ENCODE peak calls at places on chromosomes 7 and 10, in seven cellular contexts. One of them, this sample, is unnamed.

GRCh38 chr7:157966490-157966889 is 621.1 kb downstream of the PTPRN2 start:
- DNase-seq in psoas muscle: no peak
- DNase-seq in heart left ventricle: no peak
- DNase-seq in mucosa of descending colon: no peak
- DNase-seq in CD4-positive, alpha-beta T cell: no peak
- DNase-seq in cardiac muscle cell: no peak
- DNase-seq in sigmoid colon: no peak
- DNase-seq in this sample: no peak

GRCh38 chr7:150850273-150850672 is 2.0 kb upstream of the AOC1 start:
- DNase-seq in psoas muscle: no peak
- DNase-seq in heart left ventricle: no peak
- DNase-seq in mucosa of descending colon: no peak
- DNase-seq in CD4-positive, alpha-beta T cell: no peak
- DNase-seq in cardiac muscle cell: no peak
- DNase-seq in sigmoid colon: no peak
- DNase-seq in this sample: no peak

GRCh38 chr10:111874586-111874985 is 309.0 kb downstream of the GPAM start:
- DNase-seq in psoas muscle: no peak
- DNase-seq in heart left ventricle: no peak
- DNase-seq in mucosa of descending colon: no peak
- DNase-seq in CD4-positive, alpha-beta T cell: no peak
- DNase-seq in cardiac muscle cell: no peak
- DNase-seq in sigmoid colon: no peak
- DNase-seq in this sample: no peak

GRCh38 chr7:100266576-100267354 is 40.7 kb upstream of the SPDYE3 start:
- DNase-seq in psoas muscle: no peak
- DNase-seq in heart left ventricle: no peak
- DNase-seq in mucosa of descending colon: no peak
- DNase-seq in CD4-positive, alpha-beta T cell: no peak
- DNase-seq in cardiac muscle cell: no peak
- DNase-seq in sigmoid colon: no peak
- DNase-seq in this sample: no peak

GRCh38 chr10:48547061-48547895 is 57.6 kb downstream of the ARHGAP22 start:
- DNase-seq in psoas muscle: no peak
- DNase-seq in heart left ventricle: no peak
- DNase-seq in mucosa of descending colon: no peak
- DNase-seq in CD4-positive, alpha-beta T cell: no peak
- DNase-seq in cardiac muscle cell: no peak
- DNase-seq in sigmoid colon: no peak
- DNase-seq in this sample: no peak

GRCh38 chr10:126903646-126904360 is 1.4 kb upstream of the DOCK1 start:
- DNase-seq in psoas muscle: no peak
- DNase-seq in heart left ventricle: no peak
- DNase-seq in mucosa of descending colon: no peak
- DNase-seq in CD4-positive, alpha-beta T cell: no peak
- DNase-seq in cardiac muscle cell: no peak
- DNase-seq in sigmoid colon: no peak
- DNase-seq in this sample: no peak

GRCh38 chr10:133158756-133159610 is 1.0 kb upstream of the KNDC1 start:
- DNase-seq in psoas muscle: no peak
- DNase-seq in heart left ventricle: no peak
- DNase-seq in mucosa of descending colon: no peak
- DNase-seq in CD4-positive, alpha-beta T cell: no peak
- DNase-seq in cardiac muscle cell: peak; percentile 26
- DNase-seq in sigmoid colon: peak; percentile 56
- DNase-seq in this sample: no peak

GRCh38 chr7:78420001-78420400 is 621.4 kb downstream of the PHTF2 start:
- DNase-seq in psoas muscle: no peak
- DNase-seq in heart left ventricle: no peak
- DNase-seq in mucosa of descending colon: no peak
- DNase-seq in CD4-positive, alpha-beta T cell: no peak
- DNase-seq in cardiac muscle cell: no peak
- DNase-seq in sigmoid colon: no peak
- DNase-seq in this sample: no peak

GRCh38 chr7:3194501-3195141 is 106.4 kb upstream of the SDK1 start:
- DNase-seq in psoas muscle: no peak
- DNase-seq in heart left ventricle: no peak
- DNase-seq in mucosa of descending colon: no peak
- DNase-seq in CD4-positive, alpha-beta T cell: no peak
- DNase-seq in cardiac muscle cell: peak; percentile 95
- DNase-seq in sigmoid colon: no peak
- DNase-seq in this sample: no peak

GRCh38 chr7:41916450-41916927 is 213.6 kb upstream of the INHBA start:
- DNase-seq in psoas muscle: no peak
- DNase-seq in heart left ventricle: no peak
- DNase-seq in mucosa of descending colon: no peak
- DNase-seq in CD4-positive, alpha-beta T cell: no peak
- DNase-seq in cardiac muscle cell: peak; percentile 95
- DNase-seq in sigmoid colon: peak; percentile 68
- DNase-seq in this sample: peak; percentile 54

GRCh38 chr7:29765392-29765979 is 40.8 kb upstream of the WIPF3 start:
- DNase-seq in psoas muscle: no peak
- DNase-seq in heart left ventricle: no peak
- DNase-seq in mucosa of descending colon: no peak
- DNase-seq in CD4-positive, alpha-beta T cell: no peak
- DNase-seq in cardiac muscle cell: no peak
- DNase-seq in sigmoid colon: no peak
- DNase-seq in this sample: no peak

GRCh38 chr10:91170418-91170817 is 50.0 kb upstream of the PCGF5 start:
- DNase-seq in psoas muscle: no peak
- DNase-seq in heart left ventricle: no peak
- DNase-seq in mucosa of descending colon: no peak
- DNase-seq in CD4-positive, alpha-beta T cell: no peak
- DNase-seq in cardiac muscle cell: no peak
- DNase-seq in sigmoid colon: no peak
- DNase-seq in this sample: no peak

GRCh38 chr10:81696609-81697388 is 178.2 kb upstream of the NRG3 start:
- DNase-seq in psoas muscle: no peak
- DNase-seq in heart left ventricle: no peak
- DNase-seq in mucosa of descending colon: no peak
- DNase-seq in CD4-positive, alpha-beta T cell: no peak
- DNase-seq in cardiac muscle cell: no peak
- DNase-seq in sigmoid colon: no peak
- DNase-seq in this sample: no peak

GRCh38 chr10:78953124-78954008 is 115.4 kb upstream of the ZMIZ1 start:
- DNase-seq in psoas muscle: peak; percentile 76
- DNase-seq in heart left ventricle: peak; percentile 72
- DNase-seq in mucosa of descending colon: no peak
- DNase-seq in CD4-positive, alpha-beta T cell: no peak
- DNase-seq in cardiac muscle cell: peak; percentile 86
- DNase-seq in sigmoid colon: no peak
- DNase-seq in this sample: no peak

GRCh38 chr7:150562919-150563318 is 4.3 kb upstream of the GIMAP4 start:
- DNase-seq in psoas muscle: no peak
- DNase-seq in heart left ventricle: no peak
- DNase-seq in mucosa of descending colon: no peak
- DNase-seq in CD4-positive, alpha-beta T cell: no peak
- DNase-seq in cardiac muscle cell: no peak
- DNase-seq in sigmoid colon: no peak
- DNase-seq in this sample: no peak

GRCh38 chr7:154441811-154442210 is 389.6 kb downstream of the DPP6 start:
- DNase-seq in psoas muscle: no peak
- DNase-seq in heart left ventricle: no peak
- DNase-seq in mucosa of descending colon: no peak
- DNase-seq in CD4-positive, alpha-beta T cell: no peak
- DNase-seq in cardiac muscle cell: no peak
- DNase-seq in sigmoid colon: no peak
- DNase-seq in this sample: no peak

GRCh38 chr10:79239930-79240713 is 107.1 kb upstream of the PPIF start:
- DNase-seq in psoas muscle: no peak
- DNase-seq in heart left ventricle: no peak
- DNase-seq in mucosa of descending colon: no peak
- DNase-seq in CD4-positive, alpha-beta T cell: no peak
- DNase-seq in cardiac muscle cell: no peak
- DNase-seq in sigmoid colon: no peak
- DNase-seq in this sample: no peak

GRCh38 chr10:132960651-132961419 is 18.5 kb upstream of the CFAP46 start:
- DNase-seq in psoas muscle: peak; percentile 25
- DNase-seq in heart left ventricle: no peak
- DNase-seq in mucosa of descending colon: no peak
- DNase-seq in CD4-positive, alpha-beta T cell: no peak
- DNase-seq in cardiac muscle cell: no peak
- DNase-seq in sigmoid colon: peak; percentile 63
- DNase-seq in this sample: no peak

GRCh38 chr10:17064435-17064834 is 65.2 kb downstream of the CUBN start:
- DNase-seq in psoas muscle: no peak
- DNase-seq in heart left ventricle: no peak
- DNase-seq in mucosa of descending colon: no peak
- DNase-seq in CD4-positive, alpha-beta T cell: no peak
- DNase-seq in cardiac muscle cell: no peak
- DNase-seq in sigmoid colon: no peak
- DNase-seq in this sample: no peak

GRCh38 chr10:52903397-52903938 is 130.9 kb upstream of the MBL2 start:
- DNase-seq in psoas muscle: no peak
- DNase-seq in heart left ventricle: no peak
- DNase-seq in mucosa of descending colon: no peak
- DNase-seq in CD4-positive, alpha-beta T cell: no peak
- DNase-seq in cardiac muscle cell: no peak
- DNase-seq in sigmoid colon: no peak
- DNase-seq in this sample: no peak

GRCh38 chr10:61486738-61487396 is 33.7 kb upstream of the TMEM26 start:
- DNase-seq in psoas muscle: no peak
- DNase-seq in heart left ventricle: no peak
- DNase-seq in mucosa of descending colon: no peak
- DNase-seq in CD4-positive, alpha-beta T cell: no peak
- DNase-seq in cardiac muscle cell: peak; percentile 68
- DNase-seq in sigmoid colon: no peak
- DNase-seq in this sample: no peak

GRCh38 chr7:112997831-112998230 is 88.8 kb downstream of the GPR85 start:
- DNase-seq in psoas muscle: no peak
- DNase-seq in heart left ventricle: no peak
- DNase-seq in mucosa of descending colon: no peak
- DNase-seq in CD4-positive, alpha-beta T cell: no peak
- DNase-seq in cardiac muscle cell: peak; percentile 27
- DNase-seq in sigmoid colon: no peak
- DNase-seq in this sample: no peak

GRCh38 chr10:65358565-65358964 is 1567.3 kb upstream of the LRRTM3 start:
- DNase-seq in psoas muscle: no peak
- DNase-seq in heart left ventricle: no peak
- DNase-seq in mucosa of descending colon: no peak
- DNase-seq in CD4-positive, alpha-beta T cell: no peak
- DNase-seq in cardiac muscle cell: peak; percentile 62
- DNase-seq in sigmoid colon: no peak
- DNase-seq in this sample: no peak

GRCh38 chr7:150876817-150877526 is 24.7 kb downstream of the AOC1 start:
- DNase-seq in psoas muscle: no peak
- DNase-seq in heart left ventricle: peak; percentile 59
- DNase-seq in mucosa of descending colon: peak; percentile 62
- DNase-seq in CD4-positive, alpha-beta T cell: peak; percentile 37
- DNase-seq in cardiac muscle cell: peak; percentile 86
- DNase-seq in sigmoid colon: peak; percentile 78
- DNase-seq in this sample: no peak

GRCh38 chr10:21078410-21079329 is 181.6 kb upstream of the NEBL start:
- DNase-seq in psoas muscle: peak; percentile 51
- DNase-seq in heart left ventricle: peak; percentile 64
- DNase-seq in mucosa of descending colon: no peak
- DNase-seq in CD4-positive, alpha-beta T cell: no peak
- DNase-seq in cardiac muscle cell: peak; percentile 90
- DNase-seq in sigmoid colon: peak; percentile 68
- DNase-seq in this sample: no peak

DNA sequence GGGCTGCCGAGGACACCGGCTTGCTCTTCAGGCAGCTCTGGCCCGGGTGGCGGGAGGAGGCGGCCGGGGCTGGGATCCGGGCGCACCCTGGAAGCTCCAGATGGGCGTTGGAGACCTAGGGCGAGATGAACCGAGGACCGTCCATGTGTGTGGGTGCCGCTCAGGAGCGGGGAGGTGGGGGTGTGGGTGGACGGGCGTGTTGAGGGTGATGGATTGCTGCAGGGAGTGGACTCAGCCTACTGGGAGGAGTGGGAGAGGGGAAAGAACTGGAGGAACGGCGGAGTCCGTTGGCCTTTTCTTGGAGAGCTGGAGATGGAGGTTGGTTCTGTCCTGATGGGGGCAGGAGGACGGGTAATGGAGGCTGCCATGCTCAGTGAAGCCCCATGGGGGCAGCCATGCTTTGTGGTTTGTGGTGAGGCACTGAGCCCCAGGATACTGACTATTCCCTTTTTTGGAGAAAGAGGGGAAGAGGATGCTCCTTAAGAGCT is 27.1 kb downstream of the HIF1AN start:
- DNase-seq in psoas muscle: no peak
- DNase-seq in heart left ventricle: no peak
- DNase-seq in mucosa of descending colon: no peak
- DNase-seq in CD4-positive, alpha-beta T cell: peak; percentile 4
- DNase-seq in cardiac muscle cell: peak; percentile 72
- DNase-seq in sigmoid colon: no peak
- DNase-seq in this sample: no peak
- TF ChIP-seq CTCF in psoas muscle: no peak
- TF ChIP-seq CTCF in heart left ventricle: peak; percentile 18
- TF ChIP-seq CTCF in mucosa of descending colon: no peak
- TF ChIP-seq CTCF in CD4-positive, alpha-beta T cell: no peak
- TF ChIP-seq CTCF in cardiac muscle cell: peak; percentile 57
- TF ChIP-seq CTCF in sigmoid colon: no peak
- TF ChIP-seq CTCF in this sample: no peak

GRCh38 chr7:40811666-40812065 is 676.9 kb downstream of the SUGCT start:
- DNase-seq in psoas muscle: no peak
- DNase-seq in heart left ventricle: no peak
- DNase-seq in mucosa of descending colon: no peak
- DNase-seq in CD4-positive, alpha-beta T cell: no peak
- DNase-seq in cardiac muscle cell: no peak
- DNase-seq in sigmoid colon: no peak
- DNase-seq in this sample: no peak
- H3K9me3 ChIP-seq in psoas muscle: peaks cover 7% of the 10 kb centered on the region
- H3K9me3 ChIP-seq in heart left ventricle: no peaks in the 10 kb centered on the region
- H3K9me3 ChIP-seq in mucosa of descending colon: peaks cover 10% of the 10 kb centered on the region
- H3K9me3 ChIP-seq in CD4-positive, alpha-beta T cell: no peaks in the 10 kb centered on the region
- H3K9me3 ChIP-seq in cardiac muscle cell: no peaks in the 10 kb centered on the region
- H3K9me3 ChIP-seq in sigmoid colon: peaks cover 2% of the 10 kb centered on the region
- H3K9me3 ChIP-seq in this sample: no peaks in the 10 kb centered on the region

GRCh38 chr7:73891178-73891885 is 30.4 kb downstream of the TMEM270 start:
- DNase-seq in psoas muscle: peak; percentile 42
- DNase-seq in heart left ventricle: no peak
- DNase-seq in mucosa of descending colon: no peak
- DNase-seq in CD4-positive, alpha-beta T cell: no peak
- DNase-seq in cardiac muscle cell: no peak
- DNase-seq in sigmoid colon: no peak
- DNase-seq in this sample: no peak
- TF ChIP-seq CTCF in psoas muscle: no peak
- TF ChIP-seq CTCF in heart left ventricle: no peak
- TF ChIP-seq CTCF in mucosa of descending colon: no peak
- TF ChIP-seq CTCF in CD4-positive, alpha-beta T cell: no peak
- TF ChIP-seq CTCF in cardiac muscle cell: peak; percentile 8
- TF ChIP-seq CTCF in sigmoid colon: no peak
- TF ChIP-seq CTCF in this sample: no peak

DNA sequence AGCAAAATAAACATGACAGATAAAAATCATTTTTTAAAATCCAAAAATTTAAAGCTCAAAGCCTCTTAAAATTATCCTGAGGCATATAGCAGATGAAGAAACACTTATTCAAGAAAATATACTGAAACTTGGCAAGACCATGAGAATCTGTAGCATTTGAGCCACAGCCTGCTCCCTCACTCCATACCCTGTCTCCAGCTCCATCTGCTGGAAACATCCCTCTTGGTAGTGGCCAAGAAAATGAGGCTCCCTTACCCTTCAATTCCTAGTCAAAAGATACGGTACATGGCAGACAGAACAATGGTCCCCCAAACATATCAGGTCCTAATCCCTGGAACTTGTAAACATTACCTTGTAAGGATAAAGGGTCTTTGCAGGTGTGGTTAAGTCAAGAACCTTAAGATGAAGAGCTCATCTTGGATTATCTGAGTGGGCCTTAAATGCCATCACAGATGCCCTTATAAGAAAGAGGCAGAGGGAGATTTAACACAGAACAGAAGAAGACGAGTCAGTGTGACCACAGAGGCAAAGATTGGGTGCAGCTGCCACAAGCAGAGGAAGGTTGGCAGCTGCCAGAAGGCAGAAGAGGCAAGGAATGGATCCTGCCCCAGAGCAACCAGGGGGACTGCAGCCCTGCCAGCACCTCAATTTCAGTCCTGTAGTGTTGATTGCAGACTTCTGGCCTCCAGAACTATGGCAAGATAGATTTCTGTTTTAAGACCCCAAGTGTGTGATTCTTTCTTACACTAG is 149.4 kb downstream of the ZNF248 start:
- DNase-seq in psoas muscle: no peak
- DNase-seq in heart left ventricle: no peak
- DNase-seq in mucosa of descending colon: no peak
- DNase-seq in CD4-positive, alpha-beta T cell: no peak
- DNase-seq in cardiac muscle cell: no peak
- DNase-seq in sigmoid colon: no peak
- DNase-seq in this sample: no peak
- H3K9me3 ChIP-seq in psoas muscle: no peaks in the 10 kb centered on the region
- H3K9me3 ChIP-seq in heart left ventricle: no peaks in the 10 kb centered on the region
- H3K9me3 ChIP-seq in mucosa of descending colon: peaks cover 32% of the 10 kb centered on the region
- H3K9me3 ChIP-seq in CD4-positive, alpha-beta T cell: no peaks in the 10 kb centered on the region
- H3K9me3 ChIP-seq in cardiac muscle cell: no peaks in the 10 kb centered on the region
- H3K9me3 ChIP-seq in sigmoid colon: peaks cover 4% of the 10 kb centered on the region
- H3K9me3 ChIP-seq in this sample: no peaks in the 10 kb centered on the region